ENCODE peak calls at places on chromosomes 16 and 17, in four cellular contexts. Y, C, K and W are unnamed samples.

GRCh38 chr16:9533042-9533441 is 441.6 kb downstream of the HAPSTR1 start:
- DNase-seq in K (no peak), C (no peak), Y (no peak), W (no peak)

GRCh38 chr16:11431915-11432465 is 86.7 kb downstream of the RMI2 start:
- DNase-seq in K (no peak), Y (no peak), C (no peak), W (no peak)

GRCh38 chr16:187330-187729 is 7.1 kb downstream of the HBQ1 start:
- DNase-seq in Y (no peak), K (no peak), C (no peak), W (no peak)

GRCh38 chr16:52453661-52454060 is 93.3 kb downstream of the TOX3 start:
- DNase-seq in C (no peak), K (no peak), Y (no peak), W (no peak)

GRCh38 chr16:81866820-81867440 is 87.8 kb downstream of the PLCG2 start:
- DNase-seq in Y (no peak), K (no peak), C (no peak), W (no peak)

GRCh38 chr16:324201-324450 is 28.4 kb downstream of the AXIN1 start:
- DNase-seq in Y (no peak), K (no peak), C (no peak), W (no peak)

GRCh38 chr17:79668344-79669250 is 57.7 kb upstream of the RBFOX3 start:
- DNase-seq in K (no peak), Y (no peak), C (no peak), W (no peak)

GRCh38 chr17:36534117-36534880 is at the start of gene MYO19:
- DNase-seq in C (peak; percentile 33), Y (peak; percentile 44), K (no peak), W (no peak)

GRCh38 chr16:5412721-5413120 is 315.1 kb upstream of the EEF2KMT start:
- DNase-seq in Y (no peak), K (no peak), C (no peak), W (no peak)

GRCh38 chr17:81403040-81403467 is 7.8 kb downstream of the BAHCC1 start:
- DNase-seq in Y (no peak), C (no peak), K (no peak), W (no peak)

GRCh38 chr17:65297916-65298315 is 160.7 kb downstream of the RGS9 start:
- DNase-seq in Y (no peak), C (no peak), K (no peak), W (no peak)

GRCh38 chr17:49579522-49579921 is 3.9 kb downstream of the NXPH3 start:
- DNase-seq in C (no peak), K (no peak), Y (no peak), W (no peak)

GRCh38 chr17:44087319-44087718 is 16.8 kb downstream of the G6PC3 start:
- DNase-seq in Y (no peak), K (no peak), C (no peak), W (no peak)

GRCh38 chr16:67447508-67448076 is 16.7 kb downstream of the HSD11B2 start:
- DNase-seq in C (no peak), K (no peak), Y (no peak), W (no peak)

GRCh38 chr16:67546091-67546501 is 16.2 kb upstream of the CTCF start:
- DNase-seq in C (no peak), Y (no peak), K (no peak), W (no peak)

GRCh38 chr17:385195-385835 is 32.7 kb upstream of the RPH3AL start:
- DNase-seq in Y (no peak), K (no peak), C (no peak), W (no peak)

GRCh38 chr16:6160871-6161270 is 1063.3 kb upstream of the EEF2KMT start:
- DNase-seq in K (no peak), C (no peak), Y (no peak), W (no peak)

DNA sequence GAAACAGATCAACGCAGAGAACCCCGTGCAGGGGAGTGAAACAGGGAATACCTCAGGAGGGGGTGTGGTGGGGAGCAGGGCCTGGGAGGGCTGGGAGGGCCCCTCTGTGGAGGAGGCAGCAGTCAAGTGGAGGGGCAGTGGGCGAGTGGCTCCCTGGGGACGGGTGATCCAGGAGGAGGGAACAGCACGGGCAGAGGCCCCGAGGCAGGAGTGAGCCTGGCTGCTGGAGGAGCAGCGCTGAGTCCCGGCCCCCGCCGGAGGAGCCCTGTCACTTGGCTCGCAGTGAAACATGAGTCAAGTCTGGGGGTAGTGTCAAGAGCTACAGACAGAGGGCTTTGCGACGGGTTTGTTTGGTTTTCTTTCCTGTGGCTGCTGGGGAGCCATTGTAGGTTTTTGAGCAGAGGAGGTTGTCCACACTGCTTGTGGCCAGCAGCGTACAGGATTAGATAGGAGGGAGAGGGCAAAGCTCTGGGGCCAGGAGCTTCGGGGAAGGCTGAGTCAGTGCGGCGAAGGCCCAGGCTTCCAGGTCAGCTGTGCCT is 115.7 kb upstream of the CIBAR2 start:
- DNase-seq in Y (no peak), C (peak; percentile 72), K (no peak), W (no peak)
- TF ChIP-seq CTCF in Y (peak; percentile 17), C (peak; percentile 45), K (no peak), W (no peak)

GRCh38 chr17:57955183-57955952 is at the start of gene CUEDC1:
- DNase-seq in Y (peak; percentile 72), C (peak; percentile 41), K (no peak), W (no peak)
- TF ChIP-seq CTCF in Y (peak; percentile 55), C (peak; percentile 42), K (peak; percentile 68), W (peak; percentile 34)

DNA sequence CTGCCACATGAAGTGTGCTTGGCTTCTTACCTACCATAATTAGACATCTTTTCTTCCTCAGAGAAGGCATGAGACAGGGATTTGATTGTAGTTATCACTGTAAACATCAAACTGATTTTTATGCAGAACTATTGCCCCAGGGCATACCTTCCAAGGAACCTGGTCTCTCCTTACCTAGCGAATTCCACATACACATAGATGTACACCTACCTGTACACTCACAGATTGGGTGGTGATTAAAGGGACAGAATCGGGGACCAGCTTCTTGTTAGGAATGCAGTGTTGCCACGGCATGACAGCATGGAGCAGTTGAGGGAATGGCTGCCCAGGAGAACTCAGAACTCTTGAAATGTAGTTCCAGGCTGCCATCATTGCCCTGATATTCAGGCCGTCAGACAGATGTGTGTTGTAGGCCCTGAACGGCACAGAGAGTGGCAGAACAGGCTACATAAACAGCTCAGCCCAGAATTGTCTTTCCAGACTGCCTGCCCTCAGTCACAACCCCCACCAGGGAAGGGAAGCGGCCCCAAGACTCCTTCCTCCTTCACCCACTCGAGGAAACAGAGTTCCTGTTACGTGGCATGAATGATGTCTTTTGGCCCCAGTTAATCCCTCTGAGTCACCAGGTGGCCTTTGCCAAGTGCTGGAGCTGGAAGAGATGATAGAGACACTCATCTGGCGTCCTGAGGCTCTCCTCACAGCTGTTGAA is 17.8 kb upstream of the NAGLU start:
- DNase-seq in K (peak; percentile 86), C (peak; percentile 91), Y (no peak), W (no peak)
- TF ChIP-seq CTCF in K (no peak), C (no peak), Y (no peak), W (no peak)

GRCh38 chr16:68596266-68596665 is 48.8 kb upstream of the CDH3 start:
- DNase-seq in K (no peak), C (no peak), Y (no peak), W (no peak)

GRCh38 chr16:68590201-68590994 is 51.3 kb downstream of the ZFP90 start:
- DNase-seq in K (no peak), Y (peak; percentile 83), C (peak; percentile 42), W (peak; percentile 30)

DNA sequence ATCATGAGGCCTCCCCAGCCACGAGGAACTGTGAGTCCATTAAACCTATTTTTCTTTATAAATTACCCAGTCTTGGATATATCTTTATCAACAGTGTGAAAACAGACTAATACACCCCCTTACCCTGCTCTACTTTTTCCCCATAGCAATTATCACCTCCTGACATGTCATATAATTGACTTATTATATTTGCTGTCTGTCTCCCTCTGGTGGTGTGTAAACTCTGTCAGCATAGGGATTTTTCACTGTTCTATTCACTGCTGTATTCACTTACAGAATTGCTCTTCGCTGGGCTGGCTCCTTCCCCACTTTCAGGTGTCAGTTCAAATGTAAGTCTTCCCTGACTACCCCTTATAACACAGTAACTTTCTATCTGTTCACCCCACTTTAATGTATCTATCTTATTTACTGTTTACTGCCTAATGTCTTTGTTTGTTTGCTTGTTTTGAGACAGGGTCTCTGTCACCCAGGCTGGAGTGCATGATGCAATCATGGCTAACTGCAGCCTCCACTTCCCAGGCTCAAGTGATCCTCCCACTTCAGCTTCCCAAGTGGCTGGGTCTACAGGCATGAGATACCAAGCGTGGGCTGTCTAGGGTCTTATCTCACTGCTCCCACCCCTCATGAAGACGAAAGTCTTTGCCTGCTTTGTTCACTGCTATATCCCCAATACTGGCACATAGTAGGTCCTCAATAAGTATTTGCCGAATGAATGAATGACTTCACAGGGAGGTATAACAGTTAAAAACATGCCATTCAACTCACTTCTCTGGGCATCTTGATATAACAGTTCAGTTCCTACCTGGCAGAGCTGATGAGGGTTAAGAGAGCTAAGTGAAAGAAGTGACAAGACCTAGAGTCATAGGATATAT is 52.4 kb upstream of the CDH3 start:
- DNase-seq in C (peak; percentile 12), K (no peak), Y (no peak), W (no peak)
- TF ChIP-seq CTCF in C (peak; percentile 40), K (no peak), Y (peak; percentile 51), W (no peak)

GRCh38 chr17:38509772-38510423 is 81.6 kb downstream of the ARHGAP23 start:
- DNase-seq in Y (peak; percentile 33), K (no peak), C (no peak), W (no peak)

GRCh38 chr17:38511126-38512108 is 83.2 kb downstream of the ARHGAP23 start:
- DNase-seq in C (no peak), K (peak; percentile 28), Y (no peak), W (no peak)

GRCh38 chr17:38512473-38513058 is 84.3 kb downstream of the ARHGAP23 start:
- DNase-seq in Y (no peak), C (no peak), K (no peak), W (no peak)

GRCh38 chr17:38509008-38509771 is 80.9 kb downstream of the ARHGAP23 start:
- DNase-seq in K (peak; percentile 66), C (peak; percentile 85), Y (peak; percentile 81), W (peak; percentile 97)

GRCh38 chr17:38510424-38511125 is 82.3 kb downstream of the ARHGAP23 start:
- DNase-seq in Y (peak; percentile 41), C (no peak), K (no peak), W (no peak)
- TF ChIP-seq CTCF in Y (no peak), C (no peak), K (peak; percentile 15), W (peak; percentile 21)

GRCh38 chr17:74981979-74982662 is 5.3 kb upstream of the CDR2L start:
- DNase-seq in C (peak; percentile 43), Y (peak; percentile 69), K (no peak), W (peak; percentile 83)
- TF ChIP-seq CTCF in C (no peak), Y (peak; percentile 19), K (no peak), W (peak; percentile 9)

DNA sequence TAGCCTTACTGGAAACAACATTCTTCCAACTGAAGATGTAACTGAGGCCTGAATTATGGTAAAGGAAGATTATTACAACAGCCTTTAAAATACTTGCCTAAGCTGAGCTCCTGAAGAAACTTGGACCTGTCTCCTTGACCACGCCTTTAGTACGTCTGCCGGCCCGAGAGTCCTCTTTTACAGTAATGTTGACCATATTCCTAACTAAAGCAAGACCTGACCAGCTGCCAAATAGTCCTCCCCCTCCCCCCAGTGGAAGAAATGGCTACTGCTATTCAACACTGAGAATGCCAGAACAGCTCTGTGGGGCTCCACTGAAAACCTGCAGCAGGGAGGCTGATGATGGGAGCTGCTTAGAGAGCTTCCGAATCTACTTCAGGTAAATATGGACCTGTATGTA is 12.6 kb upstream of the FOXJ1 start:
- DNase-seq in C (peak; percentile 27), K (no peak), Y (no peak), W (no peak)
- TF ChIP-seq CTCF in C (peak; percentile 44), K (peak; percentile 13), Y (peak; percentile 32), W (no peak)